ENCODE peak calls at places on chromosomes 3 and 15, in four cellular contexts. N is GM23248, Z is GM23338, B is PC-3. R is an unnamed sample. For H3K27me3 and H3K9me2, the result is how much of the 10 kb centered on the place peaks cover.

GRCh38 chr3:7574435-7574834 is 713.5 kb downstream of the GRM7 start:
- DNase-seq in B (no peak), N (no peak), Z (no peak), R (no peak)

GRCh38 chr15:65818927-65819562 is 27.0 kb upstream of the DENND4A start:
- DNase-seq in B (no peak), Z (no peak), N (no peak), R (no peak)

GRCh38 chr15:70698412-70698811 is 64.9 kb downstream of the UACA start:
- DNase-seq in B (no peak), N (no peak), Z (no peak), R (no peak)

GRCh38 chr15:82298520-82298919 is 35.9 kb downstream of the SAXO2 start:
- DNase-seq in B (no peak), Z (peak), N (no peak), R (no peak)

GRCh38 chr15:62945063-62945462 is 97.5 kb upstream of the TPM1 start:
- DNase-seq in N (no peak), Z (no peak), B (no peak), R (no peak)

GRCh38 chr3:195140410-195140809 is 130.5 kb downstream of the XXYLT1 start:
- DNase-seq in B (no peak), N (no peak), Z (no peak), R (no peak)

GRCh38 chr3:118912188-118912587 is 122.5 kb downstream of the IGSF11 start:
- DNase-seq in B (no peak), Z (no peak), N (no peak), R (no peak)

GRCh38 chr3:124705552-124705951 is 24.7 kb upstream of the UMPS start:
- DNase-seq in B (no peak), Z (no peak), N (no peak), R (no peak)

GRCh38 chr3:72451840-72452239 is 396.4 kb downstream of the SHQ1 start:
- DNase-seq in B (no peak), Z (no peak), N (no peak), R (no peak)

DNA sequence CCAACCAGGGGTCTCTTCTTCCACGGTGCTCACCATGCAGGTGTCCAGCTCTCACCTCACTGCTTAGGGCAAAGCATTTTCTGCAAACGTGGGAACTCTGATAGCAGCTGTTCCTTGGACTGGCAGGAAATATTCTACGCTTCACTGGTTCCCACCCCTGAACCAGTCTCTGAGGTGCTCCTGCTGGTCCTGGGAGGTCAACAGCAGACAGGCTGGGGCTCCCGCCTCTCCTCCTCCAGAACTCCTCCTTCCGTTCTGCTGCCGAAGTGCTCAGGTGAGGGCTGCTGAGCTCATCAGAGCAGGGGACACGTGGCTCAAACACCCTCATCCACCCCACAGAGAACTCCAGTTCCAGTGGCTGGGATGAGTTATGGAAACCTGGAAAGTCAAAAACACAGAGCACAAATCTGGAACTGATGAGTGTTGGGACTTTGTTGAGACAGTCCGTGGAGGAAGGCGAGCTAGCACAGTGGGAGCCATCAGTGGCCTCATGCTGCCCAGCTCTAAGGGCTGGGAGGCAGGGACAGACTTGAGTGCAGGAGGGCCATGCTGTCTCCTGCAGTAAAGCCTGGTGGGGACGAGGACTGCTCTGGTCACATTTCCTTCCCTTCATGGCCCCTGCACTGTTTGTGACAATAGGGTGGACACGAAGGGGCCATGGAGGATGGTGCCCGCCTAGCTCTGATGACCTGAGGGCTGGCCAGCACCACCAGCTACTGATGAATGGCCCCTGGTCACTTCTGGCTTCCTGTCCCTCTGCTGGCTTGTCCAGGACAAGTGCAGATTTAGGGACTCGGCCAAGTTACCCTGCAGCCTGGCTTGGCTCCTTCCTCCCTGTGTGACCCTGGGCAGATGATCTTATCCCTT is 137.8 kb downstream of the KLF13 start:
- DNase-seq in Z (no peak), N (no peak), B (no peak), R (no peak)
- H3K27me3 ChIP-seq in Z (under half), N (under half), B (under half), R (under half)

DNA sequence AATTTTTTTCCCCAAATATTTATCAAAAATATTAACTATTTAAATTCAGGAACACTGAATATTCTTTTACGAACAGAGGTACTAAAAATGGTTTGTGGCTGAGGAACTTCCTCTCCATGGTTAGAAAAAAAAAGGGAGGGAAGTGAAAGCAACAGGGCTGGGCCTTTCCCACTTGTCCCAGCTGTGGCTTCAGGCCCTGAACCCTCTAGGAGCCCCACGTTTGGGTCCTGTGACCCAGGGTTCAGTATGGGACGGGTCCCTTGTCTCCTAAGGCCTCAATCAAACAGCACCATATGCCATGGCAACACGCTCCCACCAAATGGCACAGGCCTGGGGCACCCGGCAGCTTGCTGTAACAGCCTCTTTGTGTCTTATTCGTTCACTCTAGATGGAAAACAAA is 32.4 kb downstream of the POC1A start:
- DNase-seq in Z (no peak), B (no peak), N (no peak), R (no peak)
- H3K9me2 ChIP-seq in Z (under half), B (under half), N (under half), R (under half)

GRCh38 chr3:152139651-152140050 is 129.1 kb upstream of the MBNL1 start:
- DNase-seq in B (no peak), N (no peak), Z (no peak), R (no peak)
- H2AFZ ChIP-seq in B (no peak), N (no peak), Z (no peak), R (no peak)

DNA sequence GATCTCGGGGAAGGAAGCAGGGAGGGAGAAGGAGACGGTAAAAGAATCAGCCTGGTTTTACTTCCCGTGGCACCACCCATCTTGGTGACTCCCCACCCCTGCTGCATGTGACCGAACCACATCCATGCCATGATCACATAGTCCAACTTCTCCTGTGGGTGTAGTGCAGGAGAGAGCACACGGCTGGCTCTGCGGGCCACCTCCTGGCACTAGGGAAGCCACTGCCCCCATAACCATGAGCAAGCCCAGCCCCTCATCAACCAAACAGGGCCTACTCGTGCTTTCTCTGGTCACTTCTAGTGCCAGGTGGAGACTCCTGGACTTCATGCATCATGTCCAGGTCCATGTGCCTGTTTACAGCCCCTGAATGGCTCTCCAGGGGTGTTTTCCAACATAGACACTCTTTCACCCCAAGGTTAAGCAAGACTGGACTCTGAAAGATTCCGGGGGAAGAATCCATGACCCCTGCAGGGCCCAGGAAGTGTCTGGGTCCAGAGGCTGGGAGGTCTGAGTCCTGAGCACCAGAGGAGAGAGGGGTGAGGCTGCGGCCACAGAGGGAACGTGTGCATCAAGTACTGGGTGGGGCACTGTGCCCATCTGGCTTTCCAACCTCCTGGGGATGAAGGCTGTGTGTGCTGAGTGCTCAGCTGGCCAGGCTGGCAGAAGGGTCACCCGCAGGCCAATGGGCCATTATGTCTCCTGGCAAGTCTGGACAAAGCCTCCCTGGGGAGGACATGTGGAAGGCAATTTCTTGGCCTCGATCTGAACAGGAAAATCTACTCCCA is 3.5 kb downstream of the CHRNA3 start:
- DNase-seq in N (no peak), Z (no peak), B (no peak), R (no peak)
- H3K27me3 ChIP-seq in N (under half), Z (under half), B (under half), R (under half)

DNA sequence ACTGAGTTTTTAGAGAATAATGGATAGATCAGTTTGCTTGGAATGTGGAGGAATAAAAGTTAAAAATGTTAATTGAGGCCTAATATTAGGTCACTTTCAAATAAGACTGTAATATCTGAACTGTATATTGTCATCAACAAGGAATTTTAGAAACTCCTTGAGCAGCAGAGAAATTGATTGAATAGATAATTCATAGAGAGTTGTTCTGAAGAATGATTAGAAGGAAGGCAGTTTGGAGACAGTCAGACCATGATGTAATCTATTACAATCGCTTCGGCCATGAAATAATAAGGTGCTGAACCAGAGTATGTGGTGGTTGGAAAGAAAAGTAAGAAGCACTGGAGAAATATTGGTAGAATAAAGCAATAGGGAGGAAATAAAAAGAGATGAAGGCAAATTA is 15.7 kb downstream of the ECT2 start:
- DNase-seq in N (no peak), B (no peak), Z (no peak), R (no peak)
- H3K9me2 ChIP-seq in N (under half), B (under half), Z (under half), R (under half)